ENCODE peak calls at places on chromosomes 13 and 19, in seven cellular contexts. One of them, this sample, is unnamed.

GRCh38 chr13:57627663-57628062 is 3.9 kb upstream of the PCDH17 start:
- DNase-seq in GM23248: peak; percentile 36
- DNase-seq in NB4: peak; percentile 49
- DNase-seq in tibial artery: no peak
- DNase-seq in A549: peak; percentile 20
- DNase-seq in retinal pigment epithelial cell: no peak
- DNase-seq in HFF-Myc: no peak
- DNase-seq in this sample: no peak

GRCh38 chr19:34732548-34733255 is 1.3 kb upstream of the ZNF181 start:
- DNase-seq in GM23248: no peak
- DNase-seq in NB4: peak; percentile 8
- DNase-seq in tibial artery: no peak
- DNase-seq in A549: no peak
- DNase-seq in retinal pigment epithelial cell: no peak
- DNase-seq in HFF-Myc: no peak
- DNase-seq in this sample: no peak

GRCh38 chr13:80430561-80430960 is 89.6 kb upstream of the SPRY2 start:
- DNase-seq in GM23248: peak; percentile 2
- DNase-seq in NB4: no peak
- DNase-seq in tibial artery: no peak
- DNase-seq in A549: no peak
- DNase-seq in retinal pigment epithelial cell: no peak
- DNase-seq in HFF-Myc: no peak
- DNase-seq in this sample: no peak

GRCh38 chr19:39152066-39152465 is 26.5 kb downstream of the PAK4 start:
- DNase-seq in GM23248: peak; percentile 23
- DNase-seq in NB4: no peak
- DNase-seq in tibial artery: no peak
- DNase-seq in A549: no peak
- DNase-seq in retinal pigment epithelial cell: no peak
- DNase-seq in HFF-Myc: no peak
- DNase-seq in this sample: no peak

GRCh38 chr19:15291666-15292065 is 40.7 kb downstream of the BRD4 start:
- DNase-seq in GM23248: peak; percentile 48
- DNase-seq in NB4: no peak
- DNase-seq in tibial artery: no peak
- DNase-seq in A549: no peak
- DNase-seq in retinal pigment epithelial cell: no peak
- DNase-seq in HFF-Myc: no peak
- DNase-seq in this sample: no peak

GRCh38 chr13:38045278-38046048 is 175.9 kb upstream of the TRPC4 start:
- DNase-seq in GM23248: peak; percentile 45
- DNase-seq in NB4: peak; percentile 52
- DNase-seq in tibial artery: no peak
- DNase-seq in A549: peak; percentile 7
- DNase-seq in retinal pigment epithelial cell: no peak
- DNase-seq in HFF-Myc: peak; percentile 17
- DNase-seq in this sample: no peak

GRCh38 chr13:36516225-36516624 is 83.9 kb downstream of the CCNA1 start:
- DNase-seq in GM23248: no peak
- DNase-seq in NB4: no peak
- DNase-seq in tibial artery: no peak
- DNase-seq in A549: no peak
- DNase-seq in retinal pigment epithelial cell: no peak
- DNase-seq in HFF-Myc: no peak
- DNase-seq in this sample: no peak

GRCh38 chr19:952680-953500 is 27.1 kb downstream of the ARID3A start:
- DNase-seq in GM23248: no peak
- DNase-seq in NB4: peak; percentile 66
- DNase-seq in tibial artery: no peak
- DNase-seq in A549: no peak
- DNase-seq in retinal pigment epithelial cell: no peak
- DNase-seq in HFF-Myc: no peak
- DNase-seq in this sample: no peak

GRCh38 chr19:31351212-31352193 is 2.3 kb upstream of the TSHZ3 start:
- DNase-seq in GM23248: peak; percentile 80
- DNase-seq in NB4: no peak
- DNase-seq in tibial artery: no peak
- DNase-seq in A549: peak; percentile 33
- DNase-seq in retinal pigment epithelial cell: no peak
- DNase-seq in HFF-Myc: no peak
- DNase-seq in this sample: peak; percentile 42

GRCh38 chr19:39413269-39413902 is 917 bp downstream of the PLEKHG2 start:
- DNase-seq in GM23248: peak; percentile 75
- DNase-seq in NB4: peak; percentile 58
- DNase-seq in tibial artery: peak; percentile 69
- DNase-seq in A549: peak; percentile 67
- DNase-seq in retinal pigment epithelial cell: no peak
- DNase-seq in HFF-Myc: no peak
- DNase-seq in this sample: peak; percentile 72

GRCh38 chr13:106488671-106489070 is 46.8 kb downstream of the EFNB2 start:
- DNase-seq in GM23248: no peak
- DNase-seq in NB4: no peak
- DNase-seq in tibial artery: no peak
- DNase-seq in A549: no peak
- DNase-seq in retinal pigment epithelial cell: no peak
- DNase-seq in HFF-Myc: no peak
- DNase-seq in this sample: no peak

DNA sequence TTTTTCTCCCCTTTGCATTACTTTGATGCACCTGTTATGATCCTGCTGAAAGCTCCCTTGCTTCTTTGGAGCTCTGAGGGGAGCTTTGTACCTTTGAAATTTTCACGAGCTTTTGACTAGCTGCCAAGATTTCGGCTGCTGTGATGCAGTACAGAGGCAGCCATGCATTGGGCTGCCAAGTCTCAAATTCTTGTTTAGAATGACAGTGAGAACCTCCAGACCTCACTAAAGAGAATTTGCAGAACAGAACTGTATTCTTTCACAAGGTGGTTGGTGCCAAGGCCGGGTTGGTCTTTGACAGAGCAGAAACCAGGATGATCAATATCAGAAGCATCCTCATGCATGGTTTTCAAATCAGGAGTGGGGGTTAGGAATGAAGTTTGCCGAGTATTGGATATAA is 414.8 kb downstream of the GPC5 start:
- DNase-seq in GM23248: no peak
- DNase-seq in NB4: no peak
- DNase-seq in tibial artery: no peak
- DNase-seq in A549: no peak
- DNase-seq in retinal pigment epithelial cell: no peak
- DNase-seq in HFF-Myc: no peak
- DNase-seq in this sample: no peak
- H3K4me3 ChIP-seq in GM23248: no peak overlapping the region
- H3K4me3 ChIP-seq in NB4: no peak overlapping the region
- H3K4me3 ChIP-seq in tibial artery: no peak overlapping the region
- H3K4me3 ChIP-seq in A549: no peak overlapping the region
- H3K4me3 ChIP-seq in retinal pigment epithelial cell: no peak overlapping the region
- H3K4me3 ChIP-seq in HFF-Myc: no peak overlapping the region
- H3K4me3 ChIP-seq in this sample: no peak overlapping the region

DNA sequence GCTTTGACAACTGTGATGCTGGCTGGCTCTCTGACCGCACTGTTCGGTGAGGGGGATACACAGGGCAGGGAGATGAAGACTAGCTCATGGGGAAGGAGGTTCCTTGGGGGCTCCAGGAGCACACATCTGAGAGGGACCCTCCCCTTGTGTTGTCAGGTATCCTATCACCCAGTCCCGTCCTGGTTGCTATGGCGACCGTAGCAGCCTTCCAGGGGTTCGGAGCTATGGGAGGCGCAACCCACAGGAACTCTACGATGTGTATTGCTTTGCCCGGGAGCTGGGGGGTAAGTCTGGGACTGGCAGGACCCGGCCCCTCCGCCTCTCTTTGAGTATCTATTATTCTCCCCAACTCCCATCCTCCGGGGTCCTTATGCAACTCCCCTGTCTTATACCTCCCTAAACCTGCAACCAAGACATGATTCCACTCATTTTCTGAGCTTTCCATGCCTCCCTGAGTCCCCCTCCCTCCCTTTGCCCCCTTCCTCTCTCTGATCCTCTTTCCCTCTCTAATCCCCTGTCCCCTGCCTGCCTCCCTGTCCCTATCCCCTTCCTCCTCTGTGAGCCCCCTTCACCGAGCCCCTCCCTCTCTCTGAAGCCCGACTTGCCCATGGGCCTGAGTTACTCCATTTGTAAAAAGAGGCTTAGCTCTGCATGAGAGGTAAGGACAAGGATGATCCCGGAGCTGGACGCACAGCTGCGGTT is 12.5 kb downstream of the NCAN start:
- DNase-seq in GM23248: no peak
- DNase-seq in NB4: no peak
- DNase-seq in tibial artery: no peak
- DNase-seq in A549: no peak
- DNase-seq in retinal pigment epithelial cell: no peak
- DNase-seq in HFF-Myc: no peak
- DNase-seq in this sample: no peak
- H3K4me3 ChIP-seq in GM23248: peak overlapping the region; percentile 46
- H3K4me3 ChIP-seq in NB4: no peak overlapping the region
- H3K4me3 ChIP-seq in tibial artery: no peak overlapping the region
- H3K4me3 ChIP-seq in A549: peak overlapping the region; percentile 45
- H3K4me3 ChIP-seq in retinal pigment epithelial cell: no peak overlapping the region
- H3K4me3 ChIP-seq in HFF-Myc: no peak overlapping the region
- H3K4me3 ChIP-seq in this sample: peak overlapping the region; percentile 44

DNA sequence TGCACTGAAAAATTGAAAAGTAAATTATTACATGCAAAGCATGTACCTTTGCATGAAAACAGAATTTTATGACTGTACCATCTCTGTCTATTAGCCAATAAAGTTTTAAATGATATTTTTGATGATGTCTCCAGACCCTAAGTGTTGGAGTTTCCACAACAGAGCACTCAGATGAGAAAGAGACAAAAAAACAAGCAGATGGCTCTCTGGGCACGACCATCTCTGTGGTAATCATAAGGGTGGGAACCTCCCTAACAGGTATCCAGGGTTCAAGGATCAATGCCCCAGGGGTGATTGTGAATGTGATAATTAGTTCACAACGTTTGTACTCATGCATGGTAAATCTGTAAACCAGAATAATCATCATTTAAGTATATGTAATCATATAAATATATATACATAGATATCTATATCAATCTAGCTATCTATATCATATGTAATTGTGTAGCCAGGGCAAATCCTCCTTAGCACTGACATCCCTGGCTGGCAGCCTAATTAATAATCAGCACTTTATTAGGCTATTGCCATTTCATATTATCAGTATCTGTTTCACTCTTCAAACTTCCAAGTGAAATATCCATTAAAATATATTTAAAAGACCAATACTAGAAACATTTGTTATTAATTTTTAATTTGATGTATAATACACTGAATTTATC is 41.2 kb upstream of the FAM124A start:
- DNase-seq in GM23248: no peak
- DNase-seq in NB4: no peak
- DNase-seq in tibial artery: no peak
- DNase-seq in A549: no peak
- DNase-seq in retinal pigment epithelial cell: no peak
- DNase-seq in HFF-Myc: no peak
- DNase-seq in this sample: no peak
- H3K4me3 ChIP-seq in GM23248: no peak overlapping the region
- H3K4me3 ChIP-seq in NB4: no peak overlapping the region
- H3K4me3 ChIP-seq in tibial artery: no peak overlapping the region
- H3K4me3 ChIP-seq in A549: no peak overlapping the region
- H3K4me3 ChIP-seq in retinal pigment epithelial cell: no peak overlapping the region
- H3K4me3 ChIP-seq in HFF-Myc: no peak overlapping the region
- H3K4me3 ChIP-seq in this sample: no peak overlapping the region

GRCh38 chr19:48329167-48329891 is 4.0 kb downstream of the EMP3 start:
- DNase-seq in GM23248: peak; percentile 84
- DNase-seq in NB4: peak; percentile 93
- DNase-seq in tibial artery: no peak
- DNase-seq in A549: no peak
- DNase-seq in retinal pigment epithelial cell: no peak
- DNase-seq in HFF-Myc: no peak
- DNase-seq in this sample: peak; percentile 44
- H3K4me3 ChIP-seq in GM23248: no peak overlapping the region
- H3K4me3 ChIP-seq in NB4: peak overlapping the region; percentile 50
- H3K4me3 ChIP-seq in tibial artery: no peak overlapping the region
- H3K4me3 ChIP-seq in A549: no peak overlapping the region
- H3K4me3 ChIP-seq in retinal pigment epithelial cell: peak overlapping the region; percentile 60
- H3K4me3 ChIP-seq in HFF-Myc: peak overlapping the region; percentile 0
- H3K4me3 ChIP-seq in this sample: no peak overlapping the region

GRCh38 chr19:40423938-40424337 is 1.9 kb downstream of the SERTAD1 start:
- DNase-seq in GM23248: no peak
- DNase-seq in NB4: no peak
- DNase-seq in tibial artery: no peak
- DNase-seq in A549: no peak
- DNase-seq in retinal pigment epithelial cell: no peak
- DNase-seq in HFF-Myc: no peak
- DNase-seq in this sample: no peak
- H3K4me3 ChIP-seq in GM23248: peak overlapping the region; percentile 98
- H3K4me3 ChIP-seq in NB4: no peak overlapping the region
- H3K4me3 ChIP-seq in tibial artery: peak overlapping the region; percentile 67
- H3K4me3 ChIP-seq in A549: peak overlapping the region; percentile 66
- H3K4me3 ChIP-seq in retinal pigment epithelial cell: peak overlapping the region; percentile 85
- H3K4me3 ChIP-seq in HFF-Myc: peak overlapping the region; percentile 88
- H3K4me3 ChIP-seq in this sample: no peak overlapping the region

DNA sequence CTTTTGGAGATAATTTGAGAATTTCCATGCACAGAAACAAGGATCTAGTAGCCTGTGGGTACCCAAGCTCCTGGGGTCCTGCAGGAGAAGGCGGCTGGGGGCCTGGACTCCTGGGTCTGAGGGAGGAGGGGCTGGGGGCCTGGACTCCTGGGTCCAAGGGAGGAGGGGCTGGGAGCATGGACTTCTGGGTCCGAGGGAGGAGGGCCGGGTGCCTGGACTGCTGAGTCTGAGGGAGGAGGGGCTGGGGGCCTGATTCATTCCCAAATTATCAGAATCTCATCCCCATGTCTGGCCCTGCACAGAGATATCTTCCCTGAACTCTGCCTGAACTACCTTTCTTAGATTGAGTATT is 520 bp upstream of the RDH13 start:
- DNase-seq in GM23248: no peak
- DNase-seq in NB4: no peak
- DNase-seq in tibial artery: no peak
- DNase-seq in A549: no peak
- DNase-seq in retinal pigment epithelial cell: no peak
- DNase-seq in HFF-Myc: no peak
- DNase-seq in this sample: no peak
- H3K4me3 ChIP-seq in GM23248: peak overlapping the region; percentile 75
- H3K4me3 ChIP-seq in NB4: peak overlapping the region; percentile 40
- H3K4me3 ChIP-seq in tibial artery: peak overlapping the region; percentile 83
- H3K4me3 ChIP-seq in A549: no peak overlapping the region
- H3K4me3 ChIP-seq in retinal pigment epithelial cell: peak overlapping the region; percentile 29
- H3K4me3 ChIP-seq in HFF-Myc: no peak overlapping the region
- H3K4me3 ChIP-seq in this sample: no peak overlapping the region

DNA sequence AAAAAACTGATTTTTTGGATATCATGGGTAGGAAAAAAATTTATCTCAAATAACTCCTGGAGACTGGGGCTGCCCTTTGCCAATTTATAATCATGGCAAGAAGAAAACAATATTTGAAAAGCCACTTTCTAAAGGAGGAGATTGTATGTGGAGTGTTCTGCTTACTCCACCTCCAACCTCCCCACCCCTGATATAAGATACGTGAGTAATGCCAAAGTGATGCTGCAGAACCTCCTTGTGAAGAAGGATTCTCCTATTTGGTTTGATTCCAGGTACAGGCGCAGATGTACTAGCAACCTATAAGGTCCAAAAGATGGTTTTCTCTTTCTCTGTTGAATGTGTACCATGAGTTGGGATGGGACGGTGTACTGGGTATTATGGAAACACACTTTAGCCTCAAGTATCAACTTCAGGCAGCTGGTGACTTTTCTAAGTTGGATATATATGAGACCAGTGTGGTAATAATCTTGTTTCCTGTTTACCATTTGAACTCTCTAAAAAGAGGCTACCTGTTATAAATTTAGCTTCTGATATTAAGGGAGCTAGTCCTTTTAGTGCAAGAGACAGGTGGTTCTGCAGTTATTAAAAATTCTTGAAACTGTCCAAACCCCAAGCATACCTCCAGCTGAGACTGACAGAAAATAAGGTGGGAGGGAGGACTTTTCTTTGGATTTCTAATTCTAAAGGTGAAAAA is 724.0 kb upstream of the MIR17HG start:
- DNase-seq in GM23248: no peak
- DNase-seq in NB4: no peak
- DNase-seq in tibial artery: no peak
- DNase-seq in A549: no peak
- DNase-seq in retinal pigment epithelial cell: no peak
- DNase-seq in HFF-Myc: no peak
- DNase-seq in this sample: no peak
- H3K4me3 ChIP-seq in GM23248: no peak overlapping the region
- H3K4me3 ChIP-seq in NB4: no peak overlapping the region
- H3K4me3 ChIP-seq in tibial artery: no peak overlapping the region
- H3K4me3 ChIP-seq in A549: no peak overlapping the region
- H3K4me3 ChIP-seq in retinal pigment epithelial cell: no peak overlapping the region
- H3K4me3 ChIP-seq in HFF-Myc: no peak overlapping the region
- H3K4me3 ChIP-seq in this sample: no peak overlapping the region